ENCODE peak calls at places on chromosomes 11 and 22, in eight cellular contexts. One of them, this sample, is unnamed.

GRCh38 chr11:111059726-111060125 is 185.8 kb upstream of the POU2AF2 start:
- DNase-seq in prostate gland: no peak
- DNase-seq in heart left ventricle: no peak
- DNase-seq in adrenal gland: no peak
- DNase-seq in stomach: no peak
- DNase-seq in H1: no peak
- DNase-seq in sigmoid colon: no peak
- DNase-seq in upper lobe of left lung: no peak
- DNase-seq in this sample: no peak

GRCh38 chr11:69172674-69173073 is 16.9 kb downstream of the SMIM38 start:
- DNase-seq in prostate gland: no peak
- DNase-seq in sigmoid colon: no peak
- DNase-seq in H1: no peak
- DNase-seq in adrenal gland: no peak
- DNase-seq in upper lobe of left lung: no peak
- DNase-seq in heart left ventricle: no peak
- DNase-seq in stomach: no peak
- DNase-seq in this sample: no peak

GRCh38 chr22:21942407-21942895 is 10.2 kb downstream of the PPM1F start:
- DNase-seq in H1: no peak
- DNase-seq in sigmoid colon: peak
- DNase-seq in upper lobe of left lung: no peak
- DNase-seq in prostate gland: no peak
- DNase-seq in heart left ventricle: peak
- DNase-seq in adrenal gland: peak
- DNase-seq in stomach: peak
- DNase-seq in this sample: no peak

GRCh38 chr22:24304067-24304675 is 33.5 kb downstream of the SPECC1L start:
- DNase-seq in sigmoid colon: no peak
- DNase-seq in adrenal gland: no peak
- DNase-seq in stomach: no peak
- DNase-seq in prostate gland: no peak
- DNase-seq in heart left ventricle: no peak
- DNase-seq in upper lobe of left lung: no peak
- DNase-seq in H1: no peak
- DNase-seq in this sample: no peak

GRCh38 chr11:66950113-66950535 is 8.1 kb downstream of the PC start:
- DNase-seq in prostate gland: peak
- DNase-seq in sigmoid colon: peak
- DNase-seq in heart left ventricle: no peak
- DNase-seq in stomach: peak
- DNase-seq in adrenal gland: peak
- DNase-seq in H1: no peak
- DNase-seq in upper lobe of left lung: no peak
- DNase-seq in this sample: no peak

GRCh38 chr22:37777122-37777687 is 30.5 kb upstream of the GCAT start:
- DNase-seq in heart left ventricle: peak
- DNase-seq in H1: no peak
- DNase-seq in prostate gland: peak
- DNase-seq in adrenal gland: peak
- DNase-seq in upper lobe of left lung: no peak
- DNase-seq in sigmoid colon: peak
- DNase-seq in stomach: peak
- DNase-seq in this sample: no peak

GRCh38 chr22:27609411-27610029 is 192.0 kb downstream of the MN1 start:
- DNase-seq in prostate gland: no peak
- DNase-seq in adrenal gland: no peak
- DNase-seq in stomach: no peak
- DNase-seq in H1: no peak
- DNase-seq in heart left ventricle: no peak
- DNase-seq in sigmoid colon: no peak
- DNase-seq in upper lobe of left lung: peak
- DNase-seq in this sample: no peak

GRCh38 chr11:132126973-132127900 is 756.8 kb downstream of the NTM start:
- DNase-seq in sigmoid colon: peak
- DNase-seq in upper lobe of left lung: no peak
- DNase-seq in heart left ventricle: peak
- DNase-seq in prostate gland: no peak
- DNase-seq in stomach: no peak
- DNase-seq in adrenal gland: peak
- DNase-seq in H1: no peak
- DNase-seq in this sample: no peak

GRCh38 chr11:67616431-67617242 is 9.9 kb downstream of the NDUFV1 start:
- DNase-seq in adrenal gland: no peak
- DNase-seq in upper lobe of left lung: no peak
- DNase-seq in heart left ventricle: no peak
- DNase-seq in sigmoid colon: no peak
- DNase-seq in stomach: no peak
- DNase-seq in H1: no peak
- DNase-seq in prostate gland: no peak
- DNase-seq in this sample: no peak

GRCh38 chr11:6655020-6655789 is 404 bp downstream of the DCHS1 start:
- DNase-seq in upper lobe of left lung: peak
- DNase-seq in stomach: no peak
- DNase-seq in heart left ventricle: peak
- DNase-seq in adrenal gland: peak
- DNase-seq in sigmoid colon: peak
- DNase-seq in H1: no peak
- DNase-seq in prostate gland: no peak
- DNase-seq in this sample: no peak

GRCh38 chr11:57776101-57776511 is 14.5 kb downstream of the CTNND1 start:
- DNase-seq in heart left ventricle: peak
- DNase-seq in sigmoid colon: no peak
- DNase-seq in adrenal gland: no peak
- DNase-seq in stomach: no peak
- DNase-seq in prostate gland: no peak
- DNase-seq in upper lobe of left lung: no peak
- DNase-seq in H1: no peak
- DNase-seq in this sample: no peak

GRCh38 chr11:6736495-6737121 is 35.2 kb downstream of the OR2AG2 start:
- DNase-seq in adrenal gland: no peak
- DNase-seq in stomach: no peak
- DNase-seq in upper lobe of left lung: no peak
- DNase-seq in prostate gland: no peak
- DNase-seq in heart left ventricle: no peak
- DNase-seq in sigmoid colon: no peak
- DNase-seq in H1: no peak
- DNase-seq in this sample: no peak

DNA sequence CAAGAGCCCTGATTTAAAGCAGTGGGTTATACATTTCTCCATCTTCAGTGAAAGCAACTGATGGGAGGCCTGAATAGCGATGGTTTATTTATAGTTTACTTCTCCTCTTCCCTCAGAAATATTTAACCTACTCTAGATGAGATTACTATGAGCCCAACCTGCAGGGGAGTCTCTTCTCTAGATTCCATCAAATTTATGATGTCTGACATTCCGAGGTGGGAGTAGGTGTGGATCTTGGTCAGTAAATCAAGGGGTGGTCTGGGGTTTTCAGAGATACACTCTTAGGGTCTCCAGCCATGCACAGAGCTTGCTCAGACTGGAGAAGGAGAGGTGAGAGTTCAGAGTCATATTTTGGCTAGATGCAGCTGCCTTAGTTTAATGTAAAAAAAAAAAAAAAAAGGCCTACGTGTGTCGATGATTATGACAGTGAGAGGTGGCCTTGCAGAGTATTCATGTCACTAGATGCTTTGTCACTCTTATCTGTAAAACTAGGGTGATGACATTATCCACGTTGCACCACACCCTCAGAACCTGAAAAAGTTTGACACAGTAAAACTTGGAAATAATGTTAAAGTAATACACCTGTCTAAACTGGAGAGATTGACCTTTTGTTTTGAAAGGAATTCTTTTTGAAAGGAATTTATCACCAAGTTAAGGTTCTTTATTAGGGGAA is 81.2 kb downstream of the EXT2 start:
- DNase-seq in sigmoid colon: no peak
- DNase-seq in prostate gland: no peak
- DNase-seq in upper lobe of left lung: no peak
- DNase-seq in heart left ventricle: no peak
- DNase-seq in stomach: no peak
- DNase-seq in H1: no peak
- DNase-seq in adrenal gland: peak
- DNase-seq in this sample: peak
- TF ChIP-seq POLR2A in sigmoid colon: no peak
- TF ChIP-seq POLR2A in prostate gland: no peak
- TF ChIP-seq POLR2A in upper lobe of left lung: no peak
- TF ChIP-seq POLR2A in heart left ventricle: no peak
- TF ChIP-seq POLR2A in stomach: no peak
- TF ChIP-seq POLR2A in H1: no peak
- TF ChIP-seq POLR2A in adrenal gland: no peak
- TF ChIP-seq POLR2A in this sample: no peak

GRCh38 chr11:813440-814096 is 3.8 kb downstream of the RPLP2 start:
- DNase-seq in stomach: no peak
- DNase-seq in sigmoid colon: no peak
- DNase-seq in prostate gland: no peak
- DNase-seq in H1: no peak
- DNase-seq in upper lobe of left lung: no peak
- DNase-seq in heart left ventricle: no peak
- DNase-seq in adrenal gland: no peak
- DNase-seq in this sample: no peak
- TF ChIP-seq POLR2A in stomach: no peak
- TF ChIP-seq POLR2A in sigmoid colon: no peak
- TF ChIP-seq POLR2A in prostate gland: no peak
- TF ChIP-seq POLR2A in H1: peak
- TF ChIP-seq POLR2A in upper lobe of left lung: no peak
- TF ChIP-seq POLR2A in heart left ventricle: no peak
- TF ChIP-seq POLR2A in adrenal gland: no peak
- TF ChIP-seq POLR2A in this sample: peak

DNA sequence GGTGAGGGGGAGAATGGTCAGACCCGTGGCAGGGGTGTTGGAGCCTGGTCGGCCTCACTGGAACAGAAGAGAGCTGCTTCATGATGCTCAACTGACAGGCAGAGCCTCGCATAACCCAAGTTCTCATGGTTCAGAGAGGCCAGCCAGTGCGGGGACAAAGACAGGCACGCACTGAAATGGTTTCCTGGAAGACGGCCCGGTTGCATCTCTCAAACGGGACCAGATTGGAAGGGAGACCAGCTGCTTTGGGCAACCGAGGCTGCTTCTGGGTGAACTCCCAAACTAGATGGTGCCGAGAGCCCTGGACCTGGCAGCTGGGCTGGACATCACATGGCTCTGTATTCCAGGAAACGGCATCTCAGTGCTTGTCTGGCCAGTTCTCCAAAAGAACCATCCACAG is 80.0 kb upstream of the PRODH start:
- DNase-seq in prostate gland: no peak
- DNase-seq in H1: no peak
- DNase-seq in heart left ventricle: no peak
- DNase-seq in upper lobe of left lung: no peak
- DNase-seq in stomach: no peak
- DNase-seq in sigmoid colon: no peak
- DNase-seq in adrenal gland: no peak
- DNase-seq in this sample: no peak
- TF ChIP-seq POLR2A in prostate gland: no peak
- TF ChIP-seq POLR2A in H1: no peak
- TF ChIP-seq POLR2A in heart left ventricle: no peak
- TF ChIP-seq POLR2A in upper lobe of left lung: no peak
- TF ChIP-seq POLR2A in stomach: no peak
- TF ChIP-seq POLR2A in sigmoid colon: no peak
- TF ChIP-seq POLR2A in adrenal gland: no peak
- TF ChIP-seq POLR2A in this sample: no peak

GRCh38 chr22:50626314-50626855 is 1.6 kb downstream of the ARSA start:
- DNase-seq in heart left ventricle: no peak
- DNase-seq in sigmoid colon: peak
- DNase-seq in adrenal gland: no peak
- DNase-seq in H1: no peak
- DNase-seq in upper lobe of left lung: peak
- DNase-seq in stomach: peak
- DNase-seq in prostate gland: no peak
- DNase-seq in this sample: no peak

GRCh38 chr22:50627452-50627913 is 469 bp downstream of the ARSA start:
- DNase-seq in H1: no peak
- DNase-seq in heart left ventricle: no peak
- DNase-seq in sigmoid colon: peak
- DNase-seq in upper lobe of left lung: peak
- DNase-seq in prostate gland: no peak
- DNase-seq in adrenal gland: no peak
- DNase-seq in stomach: peak
- DNase-seq in this sample: peak

GRCh38 chr22:50626856-50627451 is 998 bp downstream of the ARSA start:
- DNase-seq in upper lobe of left lung: peak
- DNase-seq in H1: no peak
- DNase-seq in stomach: peak
- DNase-seq in sigmoid colon: peak
- DNase-seq in heart left ventricle: no peak
- DNase-seq in adrenal gland: no peak
- DNase-seq in prostate gland: no peak
- DNase-seq in this sample: no peak

GRCh38 chr22:50628543-50629134 is 687 bp upstream of the ARSA start:
- DNase-seq in H1: no peak
- DNase-seq in heart left ventricle: no peak
- DNase-seq in prostate gland: no peak
- DNase-seq in stomach: peak
- DNase-seq in upper lobe of left lung: no peak
- DNase-seq in sigmoid colon: peak
- DNase-seq in adrenal gland: no peak
- DNase-seq in this sample: no peak

DNA sequence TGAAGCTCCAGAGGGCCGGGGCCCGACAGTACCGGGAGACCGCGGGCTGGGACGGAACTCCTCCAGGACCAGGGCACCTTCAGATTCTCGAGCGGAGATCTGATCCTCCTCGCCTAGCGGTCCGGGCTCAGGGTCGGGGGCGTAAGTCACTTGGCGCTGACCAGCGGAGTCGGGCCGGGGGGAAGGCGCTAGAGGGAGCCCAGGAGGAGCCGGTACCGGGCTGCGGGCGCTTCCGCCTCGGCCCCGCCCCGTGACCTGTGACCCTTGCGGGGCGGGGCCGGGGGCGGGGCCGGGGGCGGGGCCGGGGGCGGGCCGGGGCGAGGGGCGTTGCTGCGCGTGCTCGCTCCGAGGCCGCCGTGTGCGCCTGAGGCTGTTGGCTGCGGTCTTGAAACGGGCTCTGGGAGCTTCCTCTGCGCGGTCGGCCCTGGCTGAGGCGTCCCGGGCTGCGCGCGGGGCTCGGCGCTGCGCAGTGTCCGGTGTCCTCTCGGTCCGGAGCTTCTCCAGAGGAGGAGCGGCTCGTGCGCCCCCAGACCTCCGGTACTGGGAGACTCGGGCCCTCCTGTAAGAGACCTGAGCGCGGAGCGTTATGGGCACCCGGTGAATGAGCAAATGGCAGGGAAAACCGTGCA is at the start of gene ARSA:
- DNase-seq in heart left ventricle: peak
- DNase-seq in upper lobe of left lung: peak
- DNase-seq in adrenal gland: peak
- DNase-seq in H1: no peak
- DNase-seq in stomach: peak
- DNase-seq in sigmoid colon: peak
- DNase-seq in prostate gland: peak
- DNase-seq in this sample: peak
- TF ChIP-seq POLR2A in heart left ventricle: peak
- TF ChIP-seq POLR2A in upper lobe of left lung: no peak
- TF ChIP-seq POLR2A in adrenal gland: peak
- TF ChIP-seq POLR2A in H1: no peak
- TF ChIP-seq POLR2A in stomach: no peak
- TF ChIP-seq POLR2A in sigmoid colon: peak
- TF ChIP-seq POLR2A in prostate gland: peak
- TF ChIP-seq POLR2A in this sample: no peak

DNA sequence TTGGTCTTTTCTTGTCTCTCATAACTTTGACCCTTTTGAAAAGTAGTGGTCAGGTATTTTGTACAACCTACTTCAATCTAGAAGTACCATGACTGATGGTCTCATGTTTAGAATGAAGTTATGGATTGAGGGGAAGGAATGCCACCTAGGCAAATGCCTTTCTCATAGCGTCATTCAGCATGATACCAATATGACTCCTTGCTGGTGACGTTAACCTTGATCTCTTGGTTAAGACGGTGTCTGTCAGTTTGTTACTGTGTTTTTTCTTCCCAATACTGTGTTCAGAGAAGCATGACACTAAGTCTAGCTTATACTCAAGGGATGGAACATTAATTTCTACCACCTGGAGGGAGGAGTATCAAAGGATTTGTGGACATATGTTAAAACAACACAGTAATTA is 130.9 kb downstream of the KIF18A start:
- DNase-seq in upper lobe of left lung: no peak
- DNase-seq in adrenal gland: no peak
- DNase-seq in H1: no peak
- DNase-seq in prostate gland: no peak
- DNase-seq in sigmoid colon: no peak
- DNase-seq in stomach: no peak
- DNase-seq in heart left ventricle: no peak
- DNase-seq in this sample: no peak
- TF ChIP-seq POLR2A in upper lobe of left lung: no peak
- TF ChIP-seq POLR2A in adrenal gland: no peak
- TF ChIP-seq POLR2A in H1: no peak
- TF ChIP-seq POLR2A in prostate gland: no peak
- TF ChIP-seq POLR2A in sigmoid colon: no peak
- TF ChIP-seq POLR2A in stomach: no peak
- TF ChIP-seq POLR2A in heart left ventricle: no peak
- TF ChIP-seq POLR2A in this sample: no peak

This sample was measured in erythroblast.